ENCODE peak calls at places on chromosomes 16 and 17, in six cellular contexts. One of them, this sample, is unnamed.

GRCh38 chr17:64941045-64941444 is 21.8 kb upstream of the LRRC37A3 start:
- DNase-seq in H1: no peak
- DNase-seq in mesendoderm: no peak
- DNase-seq in IMR-90: no peak
- DNase-seq in neuronal stem cell: no peak
- DNase-seq in mesenchymal stem cell: no peak
- DNase-seq in this sample: no peak

GRCh38 chr17:78486228-78486802 is 90.9 kb downstream of the DNAH17 start:
- DNase-seq in neuronal stem cell: no peak
- DNase-seq in IMR-90: no peak
- DNase-seq in H1: no peak
- DNase-seq in mesendoderm: no peak
- DNase-seq in mesenchymal stem cell: no peak
- DNase-seq in this sample: no peak

GRCh38 chr17:76582660-76583059 is 3.0 kb downstream of the ST6GALNAC2 start:
- DNase-seq in mesenchymal stem cell: no peak
- DNase-seq in neuronal stem cell: no peak
- DNase-seq in mesendoderm: no peak
- DNase-seq in IMR-90: no peak
- DNase-seq in H1: no peak
- DNase-seq in this sample: no peak

GRCh38 chr16:51129105-51129504 is 22.0 kb downstream of the SALL1 start:
- DNase-seq in mesenchymal stem cell: no peak
- DNase-seq in neuronal stem cell: no peak
- DNase-seq in mesendoderm: peak
- DNase-seq in IMR-90: peak
- DNase-seq in H1: peak
- DNase-seq in this sample: no peak

GRCh38 chr17:39951924-39952664 is 10.7 kb upstream of the GSDMA start:
- DNase-seq in mesendoderm: no peak
- DNase-seq in neuronal stem cell: no peak
- DNase-seq in H1: no peak
- DNase-seq in mesenchymal stem cell: no peak
- DNase-seq in IMR-90: no peak
- DNase-seq in this sample: no peak

GRCh38 chr16:24652803-24653202 is 76.6 kb upstream of the TNRC6A start:
- DNase-seq in neuronal stem cell: no peak
- DNase-seq in mesenchymal stem cell: no peak
- DNase-seq in H1: no peak
- DNase-seq in IMR-90: peak
- DNase-seq in mesendoderm: no peak
- DNase-seq in this sample: no peak

GRCh38 chr17:48614904-48615211 is 234 bp downstream of the HOXB8 start:
- DNase-seq in neuronal stem cell: no peak
- DNase-seq in mesendoderm: no peak
- DNase-seq in H1: no peak
- DNase-seq in IMR-90: no peak
- DNase-seq in mesenchymal stem cell: no peak
- DNase-seq in this sample: no peak

GRCh38 chr17:46976626-46977270 is 2.3 kb downstream of the RPRML start:
- DNase-seq in mesendoderm: peak
- DNase-seq in IMR-90: no peak
- DNase-seq in neuronal stem cell: no peak
- DNase-seq in H1: no peak
- DNase-seq in mesenchymal stem cell: no peak
- DNase-seq in this sample: peak

GRCh38 chr16:48231675-48232214 is 12.4 kb upstream of the LONP2 start:
- DNase-seq in IMR-90: peak
- DNase-seq in mesenchymal stem cell: peak
- DNase-seq in mesendoderm: peak
- DNase-seq in neuronal stem cell: peak
- DNase-seq in H1: peak
- DNase-seq in this sample: peak

GRCh38 chr17:47703191-47703591 is 9.2 kb downstream of the TBKBP1 start:
- DNase-seq in H1: no peak
- DNase-seq in IMR-90: no peak
- DNase-seq in mesenchymal stem cell: no peak
- DNase-seq in mesendoderm: no peak
- DNase-seq in neuronal stem cell: no peak
- DNase-seq in this sample: no peak

GRCh38 chr17:64499805-64500486 is 3.1 kb upstream of the POLG2 start:
- DNase-seq in H1: no peak
- DNase-seq in IMR-90: peak
- DNase-seq in mesendoderm: no peak
- DNase-seq in neuronal stem cell: no peak
- DNase-seq in mesenchymal stem cell: peak
- DNase-seq in this sample: peak

DNA sequence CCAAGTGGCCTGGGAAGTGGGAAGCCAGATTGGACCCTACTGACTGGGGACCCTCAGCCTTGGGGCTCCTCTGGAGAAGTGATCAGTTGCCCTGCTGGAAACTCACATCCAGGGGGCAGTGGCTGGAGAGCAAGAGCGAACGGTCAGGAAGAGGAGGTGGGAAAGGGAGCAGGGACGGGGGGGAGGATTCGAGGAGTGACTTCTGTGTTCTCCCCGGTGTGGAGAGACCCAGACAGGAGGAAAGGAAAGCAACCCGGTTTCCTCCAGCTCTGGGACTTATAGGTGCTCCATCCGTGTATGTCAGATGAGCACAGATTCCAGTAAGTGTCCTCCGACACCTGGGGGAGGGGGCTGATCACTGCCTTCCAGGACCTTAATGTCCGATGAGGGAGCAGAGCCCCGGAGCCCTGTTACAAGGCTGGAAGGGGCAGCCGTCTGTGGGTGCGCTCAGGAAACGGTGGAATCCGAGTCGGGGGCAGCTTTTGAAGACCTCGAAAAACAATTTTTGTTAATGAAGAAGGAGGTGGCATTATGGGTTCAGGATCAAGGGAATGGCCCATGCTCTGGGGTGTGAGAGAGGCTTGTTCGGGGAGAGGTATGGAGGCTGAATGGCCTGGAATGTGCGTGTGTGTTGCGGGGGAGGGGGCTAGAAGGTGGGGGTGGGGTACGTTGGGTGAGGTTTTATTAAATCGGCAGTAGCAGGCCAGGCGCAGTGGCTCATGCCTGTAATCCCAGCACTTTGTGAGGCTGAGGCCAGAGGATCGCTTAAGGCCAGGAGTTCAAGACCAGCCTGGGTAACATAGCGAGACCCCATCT is 34.8 kb upstream of the NDRG4 start:
- DNase-seq in mesenchymal stem cell: peak
- DNase-seq in neuronal stem cell: peak
- DNase-seq in mesendoderm: peak
- DNase-seq in H1: no peak
- DNase-seq in IMR-90: no peak
- DNase-seq in this sample: no peak
- H3K4me3 ChIP-seq in mesenchymal stem cell: no peak
- H3K4me3 ChIP-seq in neuronal stem cell: no peak
- H3K4me3 ChIP-seq in mesendoderm: peak
- H3K4me3 ChIP-seq in H1: peak
- H3K4me3 ChIP-seq in IMR-90: no peak
- H3K4me3 ChIP-seq in this sample: no peak

GRCh38 chr16:4780235-4780634 is 7.9 kb downstream of the SEPTIN12 start:
- DNase-seq in neuronal stem cell: no peak
- DNase-seq in H1: no peak
- DNase-seq in mesendoderm: no peak
- DNase-seq in IMR-90: peak
- DNase-seq in mesenchymal stem cell: no peak
- DNase-seq in this sample: no peak

GRCh38 chr16:4776141-4776705 is 9.3 kb upstream of the ZNF500 start:
- DNase-seq in H1: no peak
- DNase-seq in mesendoderm: no peak
- DNase-seq in mesenchymal stem cell: no peak
- DNase-seq in IMR-90: no peak
- DNase-seq in neuronal stem cell: no peak
- DNase-seq in this sample: peak

GRCh38 chr16:4778050-4778392 is 10.1 kb downstream of the SEPTIN12 start:
- DNase-seq in neuronal stem cell: no peak
- DNase-seq in H1: no peak
- DNase-seq in IMR-90: no peak
- DNase-seq in mesendoderm: no peak
- DNase-seq in mesenchymal stem cell: no peak
- DNase-seq in this sample: no peak

GRCh38 chr16:4775005-4775404 is 8.0 kb upstream of the ZNF500 start:
- DNase-seq in IMR-90: no peak
- DNase-seq in mesendoderm: no peak
- DNase-seq in H1: no peak
- DNase-seq in neuronal stem cell: no peak
- DNase-seq in mesenchymal stem cell: no peak
- DNase-seq in this sample: peak

GRCh38 chr16:4777339-4778049 is 10.5 kb upstream of the ZNF500 start:
- DNase-seq in mesenchymal stem cell: no peak
- DNase-seq in neuronal stem cell: no peak
- DNase-seq in mesendoderm: no peak
- DNase-seq in H1: no peak
- DNase-seq in IMR-90: no peak
- DNase-seq in this sample: peak
- H2BK120ac ChIP-seq in mesenchymal stem cell: no peak
- H2BK120ac ChIP-seq in neuronal stem cell: no peak
- H2BK120ac ChIP-seq in mesendoderm: no peak
- H2BK120ac ChIP-seq in H1: no peak
- H2BK120ac ChIP-seq in IMR-90: no peak
- H2BK120ac ChIP-seq in this sample: no peak

DNA sequence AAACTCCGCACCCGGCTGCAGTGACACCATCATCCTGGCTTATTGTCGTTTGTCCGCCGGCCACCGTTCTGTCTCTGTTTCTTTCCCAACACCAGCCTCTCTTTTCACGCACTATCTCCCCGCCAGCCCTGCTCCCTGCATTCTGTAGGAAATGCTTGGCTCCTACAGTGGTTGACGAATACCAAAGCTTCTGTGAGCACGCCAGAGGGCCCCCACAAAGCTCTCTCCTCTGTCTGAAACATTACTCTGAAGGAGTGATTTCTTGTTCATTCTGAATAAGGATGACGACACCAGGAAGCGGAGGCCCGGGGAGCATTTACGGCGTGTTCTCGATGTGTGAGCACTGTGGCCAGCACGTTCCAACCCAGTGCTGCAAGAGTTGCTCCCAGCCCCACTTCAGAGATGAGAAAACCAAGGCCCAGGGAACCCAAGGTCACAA is 58.8 kb downstream of the ADCY9 start:
- DNase-seq in IMR-90: no peak
- DNase-seq in mesenchymal stem cell: no peak
- DNase-seq in H1: peak
- DNase-seq in neuronal stem cell: no peak
- DNase-seq in mesendoderm: no peak
- DNase-seq in this sample: no peak
- H3K27ac ChIP-seq in IMR-90: no peak
- H3K27ac ChIP-seq in mesenchymal stem cell: no peak
- H3K27ac ChIP-seq in H1: no peak
- H3K27ac ChIP-seq in neuronal stem cell: no peak
- H3K27ac ChIP-seq in mesendoderm: no peak
- H3K27ac ChIP-seq in this sample: no peak

DNA sequence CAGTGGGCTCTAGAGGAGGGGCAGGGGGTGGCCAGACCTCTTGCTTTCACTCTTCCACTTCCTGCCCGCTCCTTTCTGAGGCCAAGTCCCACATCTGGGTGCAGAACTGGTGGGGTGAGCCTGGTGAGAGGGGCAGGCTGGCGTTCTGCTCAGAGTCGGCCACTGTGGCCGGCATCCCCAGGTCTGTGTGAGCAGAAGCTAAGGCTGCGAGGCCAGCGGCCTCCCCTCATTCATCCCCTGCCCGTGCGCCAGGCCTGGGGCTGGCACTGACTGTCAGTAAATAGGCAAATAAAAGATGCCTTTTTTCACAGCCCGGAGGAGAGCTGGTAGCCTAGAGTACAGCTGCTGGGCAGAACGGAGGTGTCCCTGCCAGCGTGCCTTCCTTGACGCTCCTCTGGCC is 1.2 kb downstream of the DEF8 start:
- DNase-seq in IMR-90: no peak
- DNase-seq in mesendoderm: no peak
- DNase-seq in mesenchymal stem cell: no peak
- DNase-seq in neuronal stem cell: no peak
- DNase-seq in H1: no peak
- DNase-seq in this sample: no peak
- H3K4me3 ChIP-seq in IMR-90: peak
- H3K4me3 ChIP-seq in mesendoderm: no peak
- H3K4me3 ChIP-seq in mesenchymal stem cell: peak
- H3K4me3 ChIP-seq in neuronal stem cell: peak
- H3K4me3 ChIP-seq in H1: no peak
- H3K4me3 ChIP-seq in this sample: no peak

GRCh38 chr17:45172232-45172540 is 10.5 kb downstream of the HEXIM2 start:
- DNase-seq in mesenchymal stem cell: no peak
- DNase-seq in IMR-90: no peak
- DNase-seq in mesendoderm: no peak
- DNase-seq in H1: peak
- DNase-seq in neuronal stem cell: no peak
- DNase-seq in this sample: no peak
- H2BK120ac ChIP-seq in mesenchymal stem cell: peak
- H2BK120ac ChIP-seq in IMR-90: peak
- H2BK120ac ChIP-seq in mesendoderm: peak
- H2BK120ac ChIP-seq in H1: peak
- H2BK120ac ChIP-seq in neuronal stem cell: peak
- H2BK120ac ChIP-seq in this sample: peak

DNA sequence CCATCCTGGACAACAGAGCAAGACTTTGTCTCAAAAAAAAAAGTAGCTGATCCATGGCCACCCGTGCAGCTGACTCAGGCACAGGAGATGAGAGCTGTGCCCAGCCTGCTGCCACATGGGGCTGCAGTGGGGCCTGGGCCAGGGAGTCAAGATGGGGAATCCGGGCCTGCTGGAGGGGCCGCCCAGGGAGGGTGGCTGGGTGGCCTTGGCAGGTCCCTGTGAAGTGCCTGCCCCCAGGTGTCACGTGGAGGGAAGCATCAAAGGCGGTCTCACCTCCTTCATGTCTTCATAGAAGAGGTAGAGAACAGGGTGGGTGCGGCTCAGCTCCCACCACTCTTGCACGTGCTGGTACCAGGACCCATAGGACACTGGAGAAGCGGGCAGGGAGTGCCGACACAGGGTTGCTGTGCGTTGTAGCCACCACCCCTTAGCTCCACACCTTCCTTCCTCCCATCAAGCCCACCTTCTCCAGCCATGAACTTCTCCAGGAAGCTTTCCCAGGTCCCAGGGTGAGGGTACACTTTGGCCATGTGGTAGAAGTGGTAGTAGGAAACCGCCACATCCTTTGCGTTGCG is 3.8 kb downstream of the SULT1A2 start:
- DNase-seq in mesendoderm: no peak
- DNase-seq in H1: no peak
- DNase-seq in IMR-90: no peak
- DNase-seq in mesenchymal stem cell: no peak
- DNase-seq in neuronal stem cell: no peak
- DNase-seq in this sample: no peak
- H3K27ac ChIP-seq in mesendoderm: no peak
- H3K27ac ChIP-seq in H1: no peak
- H3K27ac ChIP-seq in IMR-90: no peak
- H3K27ac ChIP-seq in mesenchymal stem cell: no peak
- H3K27ac ChIP-seq in neuronal stem cell: no peak
- H3K27ac ChIP-seq in this sample: no peak

This sample was measured in trophoblast cell.